ENCODE peak calls at places on chromosomes 13 and 19, in six cellular contexts. G is uterus, C is tibial artery, Q is GM12865, Y is dorsolateral prefrontal cortex, A is tibial nerve. M is an unnamed sample.
A peak's percentile ranks its signal among the peaks of the same experiment; 100 is the strongest.

GRCh38 chr19:2775556-2776430 is 7.3 kb downstream of the SGTA start:
- DNase-seq in G (peak; percentile 50), C (peak; percentile 42), Q (no peak), Y (peak; percentile 61), A (peak; percentile 53), M (peak; percentile 86)

GRCh38 chr19:13118424-13119193 is 545 bp downstream of the NACC1 start:
- DNase-seq in G (peak; percentile 42), C (no peak), Q (peak; percentile 78), Y (no peak), A (no peak), M (peak; percentile 77)

GRCh38 chr19:3398114-3398899 is 31.9 kb downstream of the NFIC start:
- DNase-seq in G (peak; percentile 85), C (peak; percentile 84), Q (no peak), Y (peak; percentile 90), A (peak; percentile 78), M (no peak)

GRCh38 chr19:13281567-13282291 is 131.5 kb downstream of the IER2 start:
- DNase-seq in G (no peak), C (no peak), Q (no peak), Y (peak; percentile 47), A (no peak), M (no peak)

GRCh38 chr13:28865951-28866350 is 45.8 kb downstream of the MTUS2 start:
- DNase-seq in G (no peak), C (no peak), Q (no peak), Y (no peak), A (no peak), M (no peak)

GRCh38 chr19:10670876-10671804 is 17.0 kb downstream of the ILF3 start:
- DNase-seq in G (no peak), C (no peak), Q (no peak), Y (no peak), A (no peak), M (no peak)

GRCh38 chr13:113110852-113111315 is 5.3 kb downstream of the F7 start:
- DNase-seq in G (no peak), C (no peak), Q (no peak), Y (no peak), A (no peak), M (no peak)

GRCh38 chr13:35697281-35697680 is 220.8 kb upstream of the MAB21L1 start:
- DNase-seq in G (no peak), C (no peak), Q (no peak), Y (no peak), A (no peak), M (no peak)

GRCh38 chr19:56333506-56333905 is 18.9 kb upstream of the ZSCAN5A start:
- DNase-seq in G (no peak), C (peak; percentile 45), Q (peak; percentile 63), Y (no peak), A (no peak), M (peak; percentile 64)

GRCh38 chr13:81012031-81012430 is 671.1 kb upstream of the SPRY2 start:
- DNase-seq in G (no peak), C (no peak), Q (no peak), Y (no peak), A (no peak), M (no peak)
- TF ChIP-seq CTCF in G (no peak), C (no peak), Q (no peak), Y (no peak), A (no peak), M (no peak)

GRCh38 chr13:27619093-27619705 is 1.1 kb downstream of the LNX2 start:
- DNase-seq in G (no peak), C (no peak), Q (no peak), Y (no peak), A (no peak), M (no peak)

GRCh38 chr13:27621366-27622101 is at the start of gene POLR1D:
- DNase-seq in G (peak; percentile 74), C (peak; percentile 71), Q (peak; percentile 91), Y (peak; percentile 54), A (peak; percentile 43), M (peak; percentile 93)

GRCh38 chr13:27619711-27620376 is 485 bp downstream of the LNX2 start:
- DNase-seq in G (peak; percentile 37), C (peak; percentile 41), Q (peak; percentile 62), Y (no peak), A (peak; percentile 15), M (peak; percentile 68)

GRCh38 chr13:27621116-27621365 is 651 bp upstream of the POLR1D start:
- DNase-seq in G (no peak), C (no peak), Q (no peak), Y (no peak), A (no peak), M (no peak)

GRCh38 chr13:27620377-27621115 is at the start of gene LNX2:
- DNase-seq in G (peak; percentile 97), C (peak; percentile 98), Q (peak; percentile 98), Y (peak; percentile 95), A (peak; percentile 98), M (peak; percentile 99)
- TF ChIP-seq CTCF in G (no peak), C (no peak), Q (no peak), Y (no peak), A (no peak), M (no peak)

GRCh38 chr19:40284251-40284500 is 969 bp downstream of the AKT2 start:
- DNase-seq in G (no peak), C (no peak), Q (no peak), Y (no peak), A (no peak), M (no peak)

GRCh38 chr19:40286235-40286530 is 1.0 kb upstream of the AKT2 start:
- DNase-seq in G (no peak), C (no peak), Q (no peak), Y (no peak), A (no peak), M (no peak)

GRCh38 chr19:40283414-40284250 is 1.5 kb downstream of the AKT2 start:
- DNase-seq in G (no peak), C (no peak), Q (no peak), Y (no peak), A (no peak), M (no peak)

GRCh38 chr19:40285353-40286234 is 449 bp upstream of the AKT2 start:
- DNase-seq in G (peak; percentile 99), C (peak; percentile 98), Q (peak; percentile 100), Y (peak; percentile 98), A (peak; percentile 96), M (peak; percentile 97)

GRCh38 chr19:40284501-40285352 is at the start of gene AKT2:
- DNase-seq in G (peak; percentile 64), C (peak; percentile 35), Q (peak; percentile 82), Y (no peak), A (no peak), M (peak; percentile 81)
- TF ChIP-seq CTCF in G (no peak), C (no peak), Q (no peak), Y (no peak), A (peak; percentile 20), M (no peak)

GRCh38 chr13:52804202-52804641 is 44.2 kb downstream of the PCDH8 start:
- DNase-seq in G (no peak), C (no peak), Q (no peak), Y (no peak), A (no peak), M (no peak)

GRCh38 chr13:52812941-52813340 is 35.5 kb downstream of the PCDH8 start:
- DNase-seq in G (no peak), C (no peak), Q (peak; percentile 20), Y (no peak), A (no peak), M (no peak)

GRCh38 chr13:52806029-52806428 is 42.4 kb downstream of the PCDH8 start:
- DNase-seq in G (no peak), C (no peak), Q (no peak), Y (no peak), A (no peak), M (no peak)

GRCh38 chr13:52809310-52809769 is 39.1 kb downstream of the PCDH8 start:
- DNase-seq in G (no peak), C (no peak), Q (peak; percentile 66), Y (peak; percentile 75), A (no peak), M (peak; percentile 83)

DNA sequence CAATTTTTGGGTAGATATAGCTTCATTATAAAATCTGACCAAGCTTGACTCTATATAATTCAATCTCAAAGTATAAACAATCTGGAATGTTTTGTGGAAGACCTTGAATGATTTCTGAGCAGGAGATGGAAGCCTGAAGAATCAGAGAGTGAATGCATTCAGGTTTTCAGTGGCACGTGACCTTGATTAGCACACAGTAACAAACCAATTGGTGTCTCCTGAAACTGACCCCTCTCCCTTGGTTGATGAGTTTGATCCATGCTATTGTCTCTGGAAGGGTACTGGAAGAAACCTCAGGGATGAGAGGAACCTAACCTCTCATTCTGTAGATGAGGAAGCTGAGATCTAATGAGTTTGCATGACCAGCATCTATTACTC is 39.6 kb downstream of the PCDH8 start:
- DNase-seq in G (no peak), C (no peak), Q (no peak), Y (no peak), A (no peak), M (no peak)
- TF ChIP-seq CTCF in G (no peak), C (no peak), Q (no peak), Y (no peak), A (no peak), M (no peak)

DNA sequence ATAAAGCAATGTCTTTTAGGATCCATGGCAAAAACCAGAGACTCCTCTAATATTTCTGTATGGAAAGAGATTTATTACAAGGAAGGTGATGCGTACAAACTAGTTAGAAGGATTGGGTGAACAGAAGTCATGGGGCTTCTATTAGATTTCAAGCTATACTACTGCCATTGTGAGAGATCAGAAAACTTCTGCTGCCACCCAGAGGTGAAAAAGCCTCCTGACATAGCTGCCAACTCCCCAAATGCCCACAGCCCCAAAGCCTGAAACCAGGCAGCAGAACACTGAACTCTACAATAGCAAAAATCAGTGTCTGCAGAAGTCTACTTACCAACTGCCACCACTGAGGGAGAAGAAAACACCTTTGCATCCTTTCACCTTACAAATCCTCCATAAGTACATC is 379.0 kb upstream of the MIR17HG start:
- DNase-seq in G (no peak), C (no peak), Q (peak; percentile 10), Y (peak; percentile 34), A (no peak), M (peak; percentile 4)
- TF ChIP-seq CTCF in G (no peak), C (no peak), Q (peak; percentile 30), Y (peak; percentile 34), A (no peak), M (peak; percentile 18)

GRCh38 chr19:45152504-45153338 is 8.1 kb downstream of the NKPD1 start:
- DNase-seq in G (no peak), C (no peak), Q (peak; percentile 47), Y (no peak), A (no peak), M (peak; percentile 75)
- TF ChIP-seq CTCF in G (no peak), C (no peak), Q (no peak), Y (peak; percentile 21), A (no peak), M (peak; percentile 20)

GRCh38 chr19:19103167-19103566 is 35.1 kb downstream of the TMEM161A start:
- DNase-seq in G (no peak), C (no peak), Q (no peak), Y (no peak), A (no peak), M (no peak)

GRCh38 chr19:19107663-19108062 is 30.6 kb downstream of the TMEM161A start:
- DNase-seq in G (no peak), C (no peak), Q (no peak), Y (no peak), A (no peak), M (no peak)

GRCh38 chr19:19109601-19110000 is 28.7 kb downstream of the TMEM161A start:
- DNase-seq in G (no peak), C (no peak), Q (no peak), Y (no peak), A (no peak), M (no peak)

GRCh38 chr19:19105365-19106060 is 32.8 kb downstream of the TMEM161A start:
- DNase-seq in G (peak; percentile 84), C (no peak), Q (no peak), Y (no peak), A (no peak), M (no peak)

GRCh38 chr19:19106061-19106551 is 32.2 kb downstream of the TMEM161A start:
- DNase-seq in G (peak; percentile 36), C (no peak), Q (no peak), Y (no peak), A (no peak), M (no peak)
- TF ChIP-seq CTCF in G (no peak), C (no peak), Q (no peak), Y (no peak), A (no peak), M (no peak)